ENCODE peak calls at places on chromosomes 4 and X, in six cellular contexts. One of them, this sample, is unnamed. For H3K9me3, the result is how much of the 10 kb centered on the place peaks cover.

GRCh38 chrX:110951472-110952269 is 144.3 kb upstream of the PAK3 start:
- DNase-seq in cardiac muscle cell: no peak
- DNase-seq in CD4-positive, alpha-beta T cell: no peak
- DNase-seq in heart right ventricle: no peak
- DNase-seq in endodermal cell: no peak
- DNase-seq in tibial nerve: no peak
- DNase-seq in this sample: no peak

GRCh38 chr4:113303315-113303714 is 253.9 kb downstream of the ANK2 start:
- DNase-seq in cardiac muscle cell: no peak
- DNase-seq in CD4-positive, alpha-beta T cell: no peak
- DNase-seq in heart right ventricle: peak
- DNase-seq in endodermal cell: no peak
- DNase-seq in tibial nerve: no peak
- DNase-seq in this sample: no peak

GRCh38 chr4:20395160-20395773 is 143.6 kb downstream of the SLIT2 start:
- DNase-seq in cardiac muscle cell: peak
- DNase-seq in CD4-positive, alpha-beta T cell: no peak
- DNase-seq in heart right ventricle: no peak
- DNase-seq in endodermal cell: peak
- DNase-seq in tibial nerve: no peak
- DNase-seq in this sample: no peak

GRCh38 chr4:142351958-142352357 is 494.1 kb downstream of the INPP4B start:
- DNase-seq in cardiac muscle cell: no peak
- DNase-seq in CD4-positive, alpha-beta T cell: no peak
- DNase-seq in heart right ventricle: no peak
- DNase-seq in endodermal cell: no peak
- DNase-seq in tibial nerve: no peak
- DNase-seq in this sample: no peak

GRCh38 chr4:158722291-158722916 is 792 bp downstream of the PPID start:
- DNase-seq in cardiac muscle cell: peak
- DNase-seq in CD4-positive, alpha-beta T cell: no peak
- DNase-seq in heart right ventricle: no peak
- DNase-seq in endodermal cell: peak
- DNase-seq in tibial nerve: no peak
- DNase-seq in this sample: no peak

GRCh38 chrX:54063361-54063760 is 19.1 kb upstream of the PHF8 start:
- DNase-seq in cardiac muscle cell: no peak
- DNase-seq in CD4-positive, alpha-beta T cell: no peak
- DNase-seq in heart right ventricle: no peak
- DNase-seq in endodermal cell: no peak
- DNase-seq in tibial nerve: no peak
- DNase-seq in this sample: no peak

GRCh38 chr4:156185514-156185913 is 231.8 kb upstream of the CTSO start:
- DNase-seq in cardiac muscle cell: no peak
- DNase-seq in CD4-positive, alpha-beta T cell: no peak
- DNase-seq in heart right ventricle: no peak
- DNase-seq in endodermal cell: no peak
- DNase-seq in tibial nerve: no peak
- DNase-seq in this sample: no peak

GRCh38 chr4:66564901-66565648 is 894.8 kb upstream of the EPHA5 start:
- DNase-seq in cardiac muscle cell: peak
- DNase-seq in CD4-positive, alpha-beta T cell: no peak
- DNase-seq in heart right ventricle: no peak
- DNase-seq in endodermal cell: no peak
- DNase-seq in tibial nerve: no peak
- DNase-seq in this sample: no peak

GRCh38 chr4:146916479-146917076 is 29.1 kb downstream of the TTC29 start:
- DNase-seq in cardiac muscle cell: peak
- DNase-seq in CD4-positive, alpha-beta T cell: no peak
- DNase-seq in heart right ventricle: no peak
- DNase-seq in endodermal cell: no peak
- DNase-seq in tibial nerve: peak
- DNase-seq in this sample: no peak

GRCh38 chr4:15021946-15022345 is 19.7 kb downstream of the CPEB2 start:
- DNase-seq in cardiac muscle cell: no peak
- DNase-seq in CD4-positive, alpha-beta T cell: no peak
- DNase-seq in heart right ventricle: no peak
- DNase-seq in endodermal cell: no peak
- DNase-seq in tibial nerve: no peak
- DNase-seq in this sample: no peak

GRCh38 chr4:22458112-22458511 is 57.8 kb downstream of the ADGRA3 start:
- DNase-seq in cardiac muscle cell: no peak
- DNase-seq in CD4-positive, alpha-beta T cell: no peak
- DNase-seq in heart right ventricle: no peak
- DNase-seq in endodermal cell: no peak
- DNase-seq in tibial nerve: no peak
- DNase-seq in this sample: no peak

GRCh38 chr4:38132843-38133662 is 172.9 kb downstream of the PTTG2 start:
- DNase-seq in cardiac muscle cell: no peak
- DNase-seq in CD4-positive, alpha-beta T cell: no peak
- DNase-seq in heart right ventricle: no peak
- DNase-seq in endodermal cell: no peak
- DNase-seq in tibial nerve: no peak
- DNase-seq in this sample: no peak

GRCh38 chr4:39046243-39046642 is 14.0 kb upstream of the TMEM156 start:
- DNase-seq in cardiac muscle cell: peak
- DNase-seq in CD4-positive, alpha-beta T cell: peak
- DNase-seq in heart right ventricle: no peak
- DNase-seq in endodermal cell: no peak
- DNase-seq in tibial nerve: no peak
- DNase-seq in this sample: no peak

GRCh38 chrX:107429090-107429489 is 20.4 kb upstream of the FRMPD3 start:
- DNase-seq in cardiac muscle cell: peak
- DNase-seq in CD4-positive, alpha-beta T cell: no peak
- DNase-seq in heart right ventricle: no peak
- DNase-seq in endodermal cell: peak
- DNase-seq in tibial nerve: no peak
- DNase-seq in this sample: no peak

GRCh38 chrX:118420462-118420861 is 74.6 kb downstream of the WDR44 start:
- DNase-seq in cardiac muscle cell: peak
- DNase-seq in CD4-positive, alpha-beta T cell: no peak
- DNase-seq in heart right ventricle: no peak
- DNase-seq in endodermal cell: no peak
- DNase-seq in tibial nerve: no peak
- DNase-seq in this sample: no peak

GRCh38 chr4:140019619-140020367 is 134.2 kb downstream of the MAML3 start:
- DNase-seq in cardiac muscle cell: no peak
- DNase-seq in CD4-positive, alpha-beta T cell: no peak
- DNase-seq in heart right ventricle: no peak
- DNase-seq in endodermal cell: no peak
- DNase-seq in tibial nerve: no peak
- DNase-seq in this sample: no peak

GRCh38 chr4:121666091-121666679 is 30.6 kb downstream of the ANXA5 start:
- DNase-seq in cardiac muscle cell: peak
- DNase-seq in CD4-positive, alpha-beta T cell: no peak
- DNase-seq in heart right ventricle: no peak
- DNase-seq in endodermal cell: no peak
- DNase-seq in tibial nerve: peak
- DNase-seq in this sample: no peak

GRCh38 chrX:12975999-12976558 is 1.2 kb downstream of the TMSB4X start:
- DNase-seq in cardiac muscle cell: peak
- DNase-seq in CD4-positive, alpha-beta T cell: no peak
- DNase-seq in heart right ventricle: peak
- DNase-seq in endodermal cell: peak
- DNase-seq in tibial nerve: peak
- DNase-seq in this sample: no peak

GRCh38 chrX:16848541-16848940 is 21.6 kb downstream of the RBBP7 start:
- DNase-seq in cardiac muscle cell: no peak
- DNase-seq in CD4-positive, alpha-beta T cell: no peak
- DNase-seq in heart right ventricle: no peak
- DNase-seq in endodermal cell: no peak
- DNase-seq in tibial nerve: no peak
- DNase-seq in this sample: no peak

GRCh38 chr4:55819634-55820033 is at the start of gene EXOC1L:
- DNase-seq in cardiac muscle cell: peak
- DNase-seq in CD4-positive, alpha-beta T cell: no peak
- DNase-seq in heart right ventricle: no peak
- DNase-seq in endodermal cell: peak
- DNase-seq in tibial nerve: no peak
- DNase-seq in this sample: no peak

GRCh38 chrX:13279279-13280009 is 40.4 kb downstream of the ATXN3L start:
- DNase-seq in cardiac muscle cell: no peak
- DNase-seq in CD4-positive, alpha-beta T cell: no peak
- DNase-seq in heart right ventricle: no peak
- DNase-seq in endodermal cell: peak
- DNase-seq in tibial nerve: no peak
- DNase-seq in this sample: no peak

DNA sequence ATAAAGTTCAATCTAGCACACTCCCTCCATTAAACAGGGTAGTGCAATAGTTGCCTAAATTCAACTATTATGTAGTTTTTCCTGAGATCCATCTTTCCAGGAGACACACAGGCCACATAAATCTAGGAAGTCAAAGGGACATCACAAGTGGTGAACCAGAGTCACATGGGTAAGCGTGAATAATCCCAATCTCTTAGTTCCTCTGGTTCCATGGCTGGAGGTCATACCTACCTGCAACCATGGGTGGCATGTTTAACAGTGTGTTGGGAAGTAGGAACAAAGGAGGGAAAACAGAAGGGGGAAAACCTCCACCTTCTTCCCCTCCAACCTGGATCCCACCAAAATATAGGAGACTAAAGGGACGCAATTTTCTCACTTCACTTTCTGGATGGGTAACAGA is 2651.6 kb downstream of the ARAP2 start:
- DNase-seq in cardiac muscle cell: peak
- DNase-seq in CD4-positive, alpha-beta T cell: no peak
- DNase-seq in heart right ventricle: no peak
- DNase-seq in endodermal cell: no peak
- DNase-seq in tibial nerve: no peak
- DNase-seq in this sample: no peak
- H3K9me3 ChIP-seq in cardiac muscle cell: under half
- H3K9me3 ChIP-seq in CD4-positive, alpha-beta T cell: under half
- H3K9me3 ChIP-seq in heart right ventricle: under half
- H3K9me3 ChIP-seq in endodermal cell: half or more
- H3K9me3 ChIP-seq in tibial nerve: under half
- H3K9me3 ChIP-seq in this sample: half or more

GRCh38 chr4:6307891-6308290 is 38.2 kb downstream of the WFS1 start:
- DNase-seq in cardiac muscle cell: no peak
- DNase-seq in CD4-positive, alpha-beta T cell: no peak
- DNase-seq in heart right ventricle: no peak
- DNase-seq in endodermal cell: no peak
- DNase-seq in tibial nerve: no peak
- DNase-seq in this sample: no peak

GRCh38 chr4:6307230-6307629 is 37.6 kb downstream of the WFS1 start:
- DNase-seq in cardiac muscle cell: no peak
- DNase-seq in CD4-positive, alpha-beta T cell: no peak
- DNase-seq in heart right ventricle: no peak
- DNase-seq in endodermal cell: no peak
- DNase-seq in tibial nerve: no peak
- DNase-seq in this sample: no peak

GRCh38 chr4:6309755-6310154 is 40.1 kb downstream of the WFS1 start:
- DNase-seq in cardiac muscle cell: no peak
- DNase-seq in CD4-positive, alpha-beta T cell: no peak
- DNase-seq in heart right ventricle: no peak
- DNase-seq in endodermal cell: no peak
- DNase-seq in tibial nerve: no peak
- DNase-seq in this sample: no peak

GRCh38 chr4:6306299-6306698 is 36.6 kb downstream of the WFS1 start:
- DNase-seq in cardiac muscle cell: no peak
- DNase-seq in CD4-positive, alpha-beta T cell: no peak
- DNase-seq in heart right ventricle: no peak
- DNase-seq in endodermal cell: no peak
- DNase-seq in tibial nerve: no peak
- DNase-seq in this sample: no peak

GRCh38 chr4:6308890-6309643 is 39.4 kb downstream of the WFS1 start:
- DNase-seq in cardiac muscle cell: peak
- DNase-seq in CD4-positive, alpha-beta T cell: peak
- DNase-seq in heart right ventricle: peak
- DNase-seq in endodermal cell: peak
- DNase-seq in tibial nerve: no peak
- DNase-seq in this sample: no peak
- TF ChIP-seq CTCF in cardiac muscle cell: peak
- TF ChIP-seq CTCF in CD4-positive, alpha-beta T cell: no peak
- TF ChIP-seq CTCF in heart right ventricle: peak
- TF ChIP-seq CTCF in endodermal cell: peak
- TF ChIP-seq CTCF in tibial nerve: no peak
- TF ChIP-seq CTCF in this sample: no peak

DNA sequence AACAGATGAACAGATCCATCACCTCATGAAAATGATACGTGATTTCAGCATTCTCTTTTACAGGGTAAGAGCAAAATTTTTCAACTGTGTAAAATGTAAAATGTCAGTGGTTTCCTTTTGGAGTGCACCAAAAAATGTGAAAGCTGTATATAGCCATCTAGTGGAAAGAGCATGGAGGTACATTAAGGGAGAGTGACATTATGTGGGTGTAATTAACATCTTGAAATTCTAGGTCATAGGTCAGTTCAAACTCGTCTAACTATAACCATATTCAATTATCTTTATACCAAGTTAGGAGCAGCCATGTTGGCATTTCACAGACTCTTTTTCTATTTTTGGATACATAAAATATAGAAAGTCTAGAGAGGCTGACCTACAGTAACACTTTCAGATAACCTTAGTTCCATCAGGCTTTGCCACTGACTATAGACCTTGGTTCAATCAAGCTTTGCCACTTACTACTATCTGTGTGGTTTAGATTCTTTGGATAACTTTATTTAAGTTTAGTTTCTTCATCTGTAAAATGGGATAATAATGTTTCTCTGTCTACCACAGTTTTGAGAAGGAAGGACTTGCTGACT is 30.2 kb downstream of the NEIL3 start:
- DNase-seq in cardiac muscle cell: peak
- DNase-seq in CD4-positive, alpha-beta T cell: no peak
- DNase-seq in heart right ventricle: no peak
- DNase-seq in endodermal cell: no peak
- DNase-seq in tibial nerve: no peak
- DNase-seq in this sample: no peak
- H3K9me3 ChIP-seq in cardiac muscle cell: under half
- H3K9me3 ChIP-seq in CD4-positive, alpha-beta T cell: under half
- H3K9me3 ChIP-seq in heart right ventricle: under half
- H3K9me3 ChIP-seq in endodermal cell: under half
- H3K9me3 ChIP-seq in tibial nerve: under half
- H3K9me3 ChIP-seq in this sample: under half

GRCh38 chr4:83561381-83561780 is 25.5 kb downstream of the GPAT3 start:
- DNase-seq in cardiac muscle cell: peak
- DNase-seq in CD4-positive, alpha-beta T cell: no peak
- DNase-seq in heart right ventricle: no peak
- DNase-seq in endodermal cell: no peak
- DNase-seq in tibial nerve: peak
- DNase-seq in this sample: no peak
- TF ChIP-seq CTCF in cardiac muscle cell: no peak
- TF ChIP-seq CTCF in CD4-positive, alpha-beta T cell: no peak
- TF ChIP-seq CTCF in heart right ventricle: no peak
- TF ChIP-seq CTCF in endodermal cell: no peak
- TF ChIP-seq CTCF in tibial nerve: no peak
- TF ChIP-seq CTCF in this sample: no peak

GRCh38 chrX:67892391-67892790 is 348.6 kb downstream of the AR start:
- DNase-seq in cardiac muscle cell: no peak
- DNase-seq in CD4-positive, alpha-beta T cell: no peak
- DNase-seq in heart right ventricle: no peak
- DNase-seq in endodermal cell: no peak
- DNase-seq in tibial nerve: no peak
- DNase-seq in this sample: no peak

GRCh38 chrX:67893931-67894330 is 350.1 kb downstream of the AR start:
- DNase-seq in cardiac muscle cell: no peak
- DNase-seq in CD4-positive, alpha-beta T cell: no peak
- DNase-seq in heart right ventricle: no peak
- DNase-seq in endodermal cell: no peak
- DNase-seq in tibial nerve: no peak
- DNase-seq in this sample: no peak
- H3K9me3 ChIP-seq in cardiac muscle cell: under half
- H3K9me3 ChIP-seq in CD4-positive, alpha-beta T cell: under half
- H3K9me3 ChIP-seq in heart right ventricle: under half
- H3K9me3 ChIP-seq in endodermal cell: under half
- H3K9me3 ChIP-seq in tibial nerve: under half
- H3K9me3 ChIP-seq in this sample: half or more

This sample was measured in breast epithelium.